ENCODE peak calls at places on chromosome 20, in nine cellular contexts. D is HCT116, L is GM12878, O is HL-60, K is GM12891, Z is esophagus muscularis mucosa, J is sigmoid colon, T is transverse colon, I is endothelial cell of umbilical vein. F is an unnamed sample.

GRCh38 chr20:35555951-35556645 is 14.2 kb downstream of the ERGIC3 start:
- DNase-seq in O (no peak), T (no peak), Z (no peak), K (no peak), D (no peak), J (no peak), I (no peak), L (no peak), F (no peak)

GRCh38 chr20:34891166-34892062 is 15.0 kb downstream of the ACSS2 start:
- DNase-seq in J (no peak), Z (no peak), I (no peak), K (no peak), O (peak; percentile 61), D (peak; percentile 64), L (no peak), T (no peak), F (no peak)

GRCh38 chr20:37915800-37916570 is 13.1 kb downstream of the VSTM2L start:
- DNase-seq in O (no peak), K (no peak), Z (no peak), D (no peak), T (no peak), J (no peak), I (no peak), L (no peak), F (peak; percentile 53)

GRCh38 chr20:22341508-22341907 is 242.9 kb downstream of the FOXA2 start:
- DNase-seq in Z (no peak), T (no peak), K (no peak), I (no peak), D (peak; percentile 23), L (no peak), O (no peak), J (no peak), F (no peak)

GRCh38 chr20:1017677-1018076 is 15.6 kb upstream of the RSPO4 start:
- DNase-seq in I (no peak), Z (no peak), O (no peak), K (no peak), L (no peak), D (no peak), J (no peak), T (no peak), F (no peak)

GRCh38 chr20:53580376-53581111 is 13.1 kb downstream of the ZNF217 start:
- DNase-seq in I (no peak), L (no peak), D (no peak), O (no peak), J (no peak), T (no peak), K (no peak), Z (no peak), F (no peak)

GRCh38 chr20:45032781-45033180 is 66.5 kb downstream of the STK4 start:
- DNase-seq in O (no peak), J (no peak), Z (no peak), D (no peak), K (no peak), L (no peak), T (no peak), I (no peak), F (no peak)

GRCh38 chr20:32007787-32008616 is 2.2 kb upstream of the CCM2L start:
- DNase-seq in L (no peak), T (no peak), I (peak; percentile 80), J (no peak), Z (no peak), O (no peak), K (no peak), D (no peak), F (peak; percentile 90)

GRCh38 chr20:38290829-38291581 is 13.0 kb upstream of the BPI start:
- DNase-seq in T (no peak), I (peak; percentile 33), D (no peak), Z (no peak), L (no peak), O (no peak), J (no peak), K (no peak), F (peak; percentile 92)

GRCh38 chr20:57000441-57000968 is 265.9 kb downstream of the BMP7 start:
- DNase-seq in T (no peak), I (no peak), O (no peak), K (no peak), D (no peak), L (no peak), Z (no peak), J (no peak), F (no peak)

GRCh38 chr20:47865912-47866311 is 80.6 kb upstream of the SULF2 start:
- DNase-seq in D (no peak), T (no peak), Z (no peak), J (no peak), K (no peak), L (no peak), I (no peak), O (no peak), F (no peak)

GRCh38 chr20:48392407-48393310 is 435.1 kb downstream of the PREX1 start:
- DNase-seq in K (no peak), I (no peak), O (no peak), Z (no peak), T (no peak), J (no peak), D (no peak), L (no peak), F (no peak)

GRCh38 chr20:10671850-10672578 is 1.8 kb downstream of the JAG1 start:
- DNase-seq in D (no peak), L (no peak), K (no peak), O (peak; percentile 36), Z (no peak), I (peak; percentile 51), T (peak; percentile 74), J (peak; percentile 90), F (peak; percentile 72)

GRCh38 chr20:44600758-44601562 is 18.6 kb downstream of the PKIG start:
- DNase-seq in K (no peak), L (no peak), D (no peak), O (no peak), T (no peak), J (peak; percentile 70), I (no peak), Z (no peak), F (no peak)

GRCh38 chr20:5077761-5078387 is 41.9 kb downstream of the PCNA start:
- DNase-seq in D (no peak), L (no peak), J (no peak), T (no peak), I (no peak), K (no peak), O (no peak), Z (no peak), F (no peak)

GRCh38 chr20:22949710-22950109 is 85.4 kb upstream of the SSTR4 start:
- DNase-seq in O (no peak), J (no peak), T (no peak), K (no peak), D (no peak), I (peak; percentile 35), L (no peak), Z (no peak), F (no peak)

GRCh38 chr20:57821930-57822329 is 112.1 kb upstream of the PMEPA1 start:
- DNase-seq in J (peak; percentile 2), O (no peak), D (no peak), K (no peak), I (no peak), Z (no peak), L (no peak), T (no peak), F (no peak)

GRCh38 chr20:35601021-35601973 is 14.3 kb upstream of the SPAG4 start:
- DNase-seq in D (no peak), T (peak; percentile 86), O (peak; percentile 83), K (peak; percentile 82), Z (no peak), J (peak; percentile 91), I (peak; percentile 79), L (no peak), F (peak; percentile 86)

GRCh38 chr20:50982372-50982771 is 23.8 kb downstream of the MOCS3 start:
- DNase-seq in D (no peak), I (no peak), T (peak; percentile 67), J (no peak), Z (no peak), O (no peak), K (no peak), L (no peak), F (no peak)
- TF ChIP-seq POLR2AphosphoS5 in D (no peak), I (no peak), T (no peak), J (no peak), Z (no peak), O (no peak), K (no peak), L (no peak), F (no peak)

GRCh38 chr20:50711113-50711825 is 19.9 kb upstream of the RIPOR3 start:
- DNase-seq in K (no peak), I (no peak), Z (no peak), T (no peak), J (no peak), O (peak; percentile 20), L (no peak), D (no peak), F (no peak)
- TF ChIP-seq POLR2AphosphoS5 in K (no peak), I (no peak), Z (no peak), T (no peak), J (no peak), O (no peak), L (no peak), D (no peak), F (no peak)

GRCh38 chr20:14830466-14830865 is 493.1 kb upstream of the FLRT3 start:
- DNase-seq in L (peak; percentile 89), D (no peak), Z (no peak), K (peak; percentile 6), J (no peak), O (no peak), I (no peak), T (no peak), F (no peak)

GRCh38 chr20:14828459-14828858 is 491.0 kb upstream of the FLRT3 start:
- DNase-seq in D (no peak), L (no peak), I (no peak), Z (no peak), J (no peak), K (no peak), T (no peak), O (no peak), F (no peak)

GRCh38 chr20:14832630-14833029 is 495.2 kb upstream of the FLRT3 start:
- DNase-seq in T (no peak), D (no peak), I (no peak), L (peak; percentile 95), K (no peak), J (no peak), Z (no peak), O (no peak), F (no peak)

GRCh38 chr20:14829897-14830296 is 492.5 kb upstream of the FLRT3 start:
- DNase-seq in T (no peak), Z (no peak), J (no peak), I (no peak), O (no peak), L (peak; percentile 86), K (no peak), D (no peak), F (no peak)

GRCh38 chr20:14830899-14831298 is 493.5 kb upstream of the FLRT3 start:
- DNase-seq in O (no peak), D (no peak), T (no peak), Z (no peak), I (no peak), J (no peak), L (peak; percentile 60), K (no peak), F (no peak)
- TF ChIP-seq POLR2AphosphoS5 in O (no peak), D (no peak), T (no peak), Z (no peak), I (no peak), J (no peak), L (no peak), K (no peak), F (no peak)

DNA sequence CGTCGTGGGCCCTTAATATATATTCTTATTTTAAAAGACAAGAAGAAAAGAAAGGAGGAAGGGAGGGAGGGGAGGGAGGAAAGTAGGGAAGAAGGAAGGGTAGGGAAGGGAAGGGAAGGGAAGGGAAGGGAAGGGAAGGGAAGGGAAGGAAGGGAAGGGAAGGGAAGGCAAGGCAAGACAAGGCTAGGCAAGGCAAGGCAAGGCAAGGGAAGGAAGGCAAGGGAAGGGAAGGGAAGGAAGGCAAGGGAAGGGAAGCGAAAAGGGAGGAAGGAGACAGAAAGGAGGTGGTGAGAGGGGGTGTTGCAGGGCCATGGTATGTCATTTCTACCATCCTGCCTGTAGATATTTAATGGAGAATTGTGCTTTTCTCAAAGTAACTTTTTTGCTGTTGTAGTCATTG is 83.9 kb upstream of the BTBD3 start:
- DNase-seq in J (no peak), I (no peak), O (no peak), T (no peak), L (no peak), D (no peak), K (no peak), Z (no peak), F (no peak)
- TF ChIP-seq POLR2AphosphoS5 in J (no peak), I (no peak), O (no peak), T (no peak), L (no peak), D (no peak), K (no peak), Z (no peak), F (no peak)